ENCODE peak calls at places on chromosome 10, in five cellular contexts. F is GM23248; A is naive thymus-derived CD4-positive, alpha-beta T cell; S is mucosa of descending colon; D is gastrocnemius medialis. H is an unnamed sample. For H3K4me1, the result is how much of the 10 kb centered on the place peaks cover.

GRCh38 chr10:116113721-116114501 is 159.1 kb downstream of the GFRA1 start:
- DNase-seq in F (peak), A (no peak), S (no peak), D (no peak), H (no peak)

GRCh38 chr10:92834331-92834730 is 14.0 kb upstream of the EXOC6 start:
- DNase-seq in F (no peak), A (no peak), S (no peak), D (no peak), H (no peak)

GRCh38 chr10:110571093-110571743 is 3.7 kb downstream of the SMC3 start:
- DNase-seq in F (no peak), A (no peak), S (no peak), D (no peak), H (no peak)

GRCh38 chr10:11403116-11403515 is 208.3 kb downstream of the USP6NL start:
- DNase-seq in F (no peak), A (peak), S (peak), D (no peak), H (peak)

GRCh38 chr10:112755446-112756117 is 194.5 kb upstream of the TCF7L2 start:
- DNase-seq in F (no peak), A (no peak), S (no peak), D (no peak), H (no peak)

GRCh38 chr10:42992957-42993390 is 83.9 kb upstream of the RET start:
- DNase-seq in F (no peak), A (no peak), S (no peak), D (no peak), H (peak)

GRCh38 chr10:49242604-49243003 is 54.4 kb upstream of the TMEM273 start:
- DNase-seq in F (no peak), A (no peak), S (no peak), D (no peak), H (peak)

GRCh38 chr10:113646337-113647201 is 17.3 kb downstream of the NRAP start:
- DNase-seq in F (peak), A (no peak), S (no peak), D (peak), H (no peak)

GRCh38 chr10:57983226-57983870 is 284.3 kb downstream of the IPMK start:
- DNase-seq in F (peak), A (no peak), S (no peak), D (no peak), H (no peak)

GRCh38 chr10:6473430-6473829 is 106.6 kb downstream of the PRKCQ start:
- DNase-seq in F (no peak), A (peak), S (no peak), D (no peak), H (no peak)

GRCh38 chr10:76086571-76087260 is 655.3 kb downstream of the LRMDA start:
- DNase-seq in F (peak), A (no peak), S (peak), D (peak), H (no peak)

GRCh38 chr10:29736325-29737208 is 101.8 kb upstream of the SVIL start:
- DNase-seq in F (peak), A (peak), S (peak), D (peak), H (peak)

GRCh38 chr10:7054915-7055314 is 355.9 kb downstream of the SFMBT2 start:
- DNase-seq in F (peak), A (no peak), S (no peak), D (no peak), H (no peak)

DNA sequence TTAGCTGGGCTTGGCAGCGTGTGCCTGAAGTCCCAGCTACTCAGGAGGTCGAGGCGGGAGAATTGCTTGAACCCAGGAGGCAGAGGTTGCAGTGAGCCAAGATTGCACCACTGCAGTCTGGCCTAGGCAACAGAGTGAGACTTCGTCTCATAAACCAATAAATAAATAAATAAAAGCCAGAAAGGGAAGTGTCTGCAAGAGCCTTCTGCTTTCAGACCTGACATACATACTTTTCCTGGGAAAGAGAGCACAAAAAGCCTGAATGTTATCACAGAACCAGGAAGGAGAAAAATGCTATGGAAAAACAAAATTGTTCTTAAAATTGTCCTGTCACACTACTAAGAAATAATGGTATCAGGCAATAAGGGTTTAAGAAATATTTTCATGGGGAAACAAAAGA is 4.1 kb upstream of the KIF5B start:
- DNase-seq in F (no peak), A (no peak), S (no peak), D (no peak), H (no peak)
- H3K4me1 ChIP-seq in F (under half), A (under half), S (under half), D (under half), H (under half)

DNA sequence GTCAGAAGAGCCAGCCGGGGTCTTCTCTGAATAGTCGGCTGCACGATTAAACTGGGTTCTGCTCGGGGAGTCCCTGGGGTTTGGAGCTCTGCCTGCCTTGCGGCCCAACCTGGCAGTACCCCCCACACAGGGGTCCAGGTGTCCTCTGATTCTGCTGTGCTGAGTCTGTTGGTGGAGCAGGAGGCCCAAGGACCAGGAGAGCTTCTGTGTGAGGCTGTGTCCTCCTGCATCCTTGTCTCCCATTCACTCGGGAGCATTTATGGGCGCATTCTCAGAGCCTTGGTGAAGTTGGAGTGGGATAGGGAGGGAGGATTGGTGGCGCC is 14.2 kb downstream of the INPP5A start:
- DNase-seq in F (no peak), A (no peak), S (no peak), D (no peak), H (no peak)
- H3K4me1 ChIP-seq in F (under half), A (half or more), S (under half), D (half or more), H (half or more)

GRCh38 chr10:124723826-124724225 is 20.4 kb downstream of the FAM53B start:
- DNase-seq in F (no peak), A (no peak), S (no peak), D (no peak), H (no peak)
- H3K4me1 ChIP-seq in F (under half), A (half or more), S (half or more), D (half or more), H (half or more)

DNA sequence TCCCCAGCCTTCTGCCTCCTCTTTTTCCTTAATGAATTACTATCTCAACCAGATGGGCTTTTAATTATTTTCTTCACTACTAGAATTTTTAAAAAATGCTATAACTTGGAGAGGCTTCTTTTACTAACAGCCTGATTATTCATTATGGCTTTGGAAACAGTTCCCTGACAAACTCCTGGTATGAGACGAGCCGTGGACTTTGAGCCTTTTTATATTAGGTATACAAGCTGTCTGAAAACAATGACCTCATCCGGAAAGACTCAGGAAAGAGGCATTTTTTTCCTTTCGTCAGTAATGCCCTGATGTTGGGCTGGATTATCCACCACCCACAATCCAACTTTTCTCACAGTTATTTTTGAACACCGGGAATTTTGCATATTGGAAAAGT is 26.7 kb upstream of the ABLIM1 start:
- DNase-seq in F (peak), A (no peak), S (no peak), D (no peak), H (no peak)
- H3K4me1 ChIP-seq in F (under half), A (under half), S (under half), D (under half), H (under half)

GRCh38 chr10:45419673-45420020 is 45.6 kb downstream of the ALOX5 start:
- DNase-seq in F (no peak), A (no peak), S (peak), D (no peak), H (no peak)
- H3K4me1 ChIP-seq in F (under half), A (under half), S (under half), D (under half), H (under half)

GRCh38 chr10:79947083-79947415 is 1.9 kb downstream of the SFTPD start:
- DNase-seq in F (no peak), A (no peak), S (no peak), D (no peak), H (no peak)
- H3K4me1 ChIP-seq in F (under half), A (under half), S (under half), D (under half), H (under half)

GRCh38 chr10:71982269-71983178 is 18.3 kb downstream of the CHST3 start:
- DNase-seq in F (no peak), A (no peak), S (no peak), D (no peak), H (peak)
- H3K4me1 ChIP-seq in F (half or more), A (under half), S (under half), D (half or more), H (under half)

GRCh38 chr10:123402656-123403055 is 248.5 kb downstream of the BUB3 start:
- DNase-seq in F (no peak), A (no peak), S (no peak), D (no peak), H (no peak)
- H3K4me1 ChIP-seq in F (under half), A (under half), S (under half), D (under half), H (under half)

GRCh38 chr10:90289037-90289436 is 568.8 kb downstream of the HTR7 start:
- DNase-seq in F (no peak), A (no peak), S (no peak), D (no peak), H (no peak)
- H3K4me1 ChIP-seq in F (under half), A (under half), S (under half), D (under half), H (under half)

GRCh38 chr10:77669892-77670291 is 32.3 kb upstream of the KCNMA1 start:
- DNase-seq in F (peak), A (no peak), S (no peak), D (no peak), H (no peak)
- H3K4me1 ChIP-seq in F (under half), A (under half), S (under half), D (under half), H (under half)